ENCODE peak calls at places on chromosome 12, in nine cellular contexts. U is Karpas-422; O is stimulated activated CD4-positive, alpha-beta T cell treated with anti-CD3 and anti-CD28 coated beads, Interleukin-2, amount 100 ng/mL, for 24 hours; K is substantia nigra; I is stimulated activated naive B cell treated with anti-CD40 and anti-IgM and Interleukin-4, amounts not matched to agents 10 μg/mL and 1 μg/mL and 100 μg/mL, for 72 hours; M is fibroblast of the conjunctiva; C is heart left ventricle; A is EH; L is Panc1. G is an unnamed sample.

GRCh38 chr12:84069699-84070098 is 842.9 kb downstream of the SLC6A15 start:
- DNase-seq in U (no peak), O (no peak), K (no peak), I (no peak), M (no peak), C (no peak), A (peak), L (no peak), G (no peak)

GRCh38 chr12:42504049-42504448 is 85.5 kb downstream of the PRICKLE1 start:
- DNase-seq in U (no peak), O (no peak), K (no peak), I (no peak), M (no peak), C (no peak), A (peak), L (no peak), G (no peak)

GRCh38 chr12:62192486-62193250 is 67.5 kb upstream of the USP15 start:
- DNase-seq in U (peak), O (peak), K (no peak), I (peak), M (peak), C (peak), A (peak), L (peak), G (peak)

GRCh38 chr12:7705846-7706245 is 5.4 kb upstream of the DPPA3 start:
- DNase-seq in U (no peak), O (no peak), K (no peak), I (no peak), M (no peak), C (no peak), A (no peak), L (no peak), G (no peak)

GRCh38 chr12:104958946-104959841 is 1.1 kb upstream of the SLC41A2 start:
- DNase-seq in U (no peak), O (no peak), K (no peak), I (no peak), M (peak), C (no peak), A (peak), L (no peak), G (no peak)

GRCh38 chr12:88638388-88638787 is 58.1 kb upstream of the KITLG start:
- DNase-seq in U (no peak), O (no peak), K (no peak), I (no peak), M (no peak), C (no peak), A (no peak), L (no peak), G (no peak)

GRCh38 chr12:62732861-62733427 is 202.0 kb downstream of the PPM1H start:
- DNase-seq in U (no peak), O (no peak), K (no peak), I (no peak), M (no peak), C (no peak), A (peak), L (no peak), G (no peak)

GRCh38 chr12:53365245-53365904 is 14.6 kb upstream of the SP1 start:
- DNase-seq in U (no peak), O (no peak), K (no peak), I (no peak), M (no peak), C (no peak), A (peak), L (no peak), G (no peak)

GRCh38 chr12:28869197-28869596 is 279.9 kb upstream of the FAR2 start:
- DNase-seq in U (no peak), O (no peak), K (no peak), I (no peak), M (no peak), C (no peak), A (peak), L (no peak), G (no peak)

GRCh38 chr12:42552822-42553221 is 36.7 kb downstream of the PRICKLE1 start:
- DNase-seq in U (no peak), O (no peak), K (no peak), I (no peak), M (no peak), C (no peak), A (no peak), L (no peak), G (no peak)

GRCh38 chr12:63867026-63867425 is 22.5 kb downstream of the SRGAP1 start:
- DNase-seq in U (no peak), O (no peak), K (no peak), I (no peak), M (no peak), C (no peak), A (no peak), L (no peak), G (no peak)

GRCh38 chr12:114658002-114658441 is 26.0 kb downstream of the TBX3 start:
- DNase-seq in U (no peak), O (no peak), K (no peak), I (no peak), M (no peak), C (no peak), A (no peak), L (no peak), G (no peak)

GRCh38 chr12:1915082-1915968 is 3.1 kb downstream of the CACNA2D4 start:
- DNase-seq in U (no peak), O (peak), K (no peak), I (peak), M (no peak), C (no peak), A (no peak), L (no peak), G (no peak)

GRCh38 chr12:121390856-121391255 is 9.1 kb upstream of the RNF34 start:
- DNase-seq in U (no peak), O (no peak), K (no peak), I (no peak), M (no peak), C (no peak), A (no peak), L (no peak), G (no peak)

GRCh38 chr12:52865090-52865944 is 16.5 kb upstream of the KRT78 start:
- DNase-seq in U (peak), O (peak), K (no peak), I (no peak), M (no peak), C (peak), A (peak), L (no peak), G (peak)

GRCh38 chr12:51383281-51383905 is 7.8 kb downstream of the GALNT6 start:
- DNase-seq in U (no peak), O (no peak), K (no peak), I (no peak), M (no peak), C (no peak), A (peak), L (no peak), G (no peak)

GRCh38 chr12:26845984-26846383 is 13.0 kb upstream of the ITPR2 start:
- DNase-seq in U (peak), O (no peak), K (no peak), I (no peak), M (peak), C (no peak), A (peak), L (no peak), G (peak)

GRCh38 chr12:56679834-56680575 is 8.1 kb downstream of the PTGES3 start:
- DNase-seq in U (no peak), O (no peak), K (no peak), I (no peak), M (no peak), C (no peak), A (no peak), L (no peak), G (no peak)

GRCh38 chr12:12003609-12004008 is 67.1 kb upstream of the BCL2L14 start:
- DNase-seq in U (peak), O (no peak), K (no peak), I (no peak), M (no peak), C (no peak), A (peak), L (no peak), G (no peak)

GRCh38 chr12:3158851-3159465 is 81.8 kb downstream of the TSPAN9 start:
- DNase-seq in U (no peak), O (no peak), K (no peak), I (no peak), M (no peak), C (peak), A (peak), L (no peak), G (no peak)

GRCh38 chr12:46455648-46456352 is 83.2 kb upstream of the SLC38A2 start:
- DNase-seq in U (peak), O (no peak), K (no peak), I (no peak), M (no peak), C (no peak), A (no peak), L (no peak), G (no peak)

GRCh38 chr12:40963761-40964160 is 224.4 kb upstream of the PDZRN4 start:
- DNase-seq in U (no peak), O (no peak), K (no peak), I (no peak), M (no peak), C (no peak), A (no peak), L (no peak), G (no peak)

GRCh38 chr12:79121486-79121885 is 256.9 kb downstream of the SYT1 start:
- DNase-seq in U (peak), O (no peak), K (no peak), I (no peak), M (no peak), C (no peak), A (no peak), L (no peak), G (peak)

GRCh38 chr12:114917307-114917706 is 233.3 kb upstream of the TBX3 start:
- DNase-seq in U (no peak), O (no peak), K (no peak), I (no peak), M (no peak), C (no peak), A (no peak), L (no peak), G (no peak)

GRCh38 chr12:6631549-6631961 is 4.2 kb downstream of the LPAR5 start:
- DNase-seq in U (peak), O (no peak), K (no peak), I (no peak), M (no peak), C (peak), A (no peak), L (no peak), G (no peak)

GRCh38 chr12:57614178-57614947 is 3.1 kb downstream of the ARHGEF25 start:
- DNase-seq in U (peak), O (no peak), K (no peak), I (peak), M (no peak), C (no peak), A (peak), L (no peak), G (peak)

GRCh38 chr12:132776816-132777568 is 15.4 kb upstream of the ANKLE2 start:
- DNase-seq in U (no peak), O (no peak), K (no peak), I (no peak), M (no peak), C (peak), A (no peak), L (no peak), G (no peak)

GRCh38 chr12:120599672-120600537 is 18.7 kb upstream of the POP5 start:
- DNase-seq in U (peak), O (no peak), K (no peak), I (no peak), M (no peak), C (no peak), A (no peak), L (no peak), G (no peak)

GRCh38 chr12:120264511-120265202 is 873 bp downstream of the PXN start:
- DNase-seq in U (no peak), O (no peak), K (no peak), I (no peak), M (no peak), C (no peak), A (no peak), L (no peak), G (no peak)

GRCh38 chr12:131860472-131861260 is 32.5 kb downstream of the MMP17 start:
- DNase-seq in U (peak), O (no peak), K (no peak), I (no peak), M (peak), C (peak), A (peak), L (peak), G (no peak)

GRCh38 chr12:48237048-48237630 is 34.0 kb upstream of the OR10AD1 start:
- DNase-seq in U (no peak), O (no peak), K (no peak), I (no peak), M (no peak), C (no peak), A (no peak), L (no peak), G (no peak)

GRCh38 chr12:132078190-132078589 is 65.9 kb downstream of the DDX51 start:
- DNase-seq in U (no peak), O (no peak), K (no peak), I (no peak), M (peak), C (no peak), A (peak), L (no peak), G (no peak)

GRCh38 chr12:6332459-6332858 is 9.4 kb downstream of the TNFRSF1A start:
- DNase-seq in U (no peak), O (no peak), K (no peak), I (no peak), M (peak), C (no peak), A (peak), L (no peak), G (no peak)

GRCh38 chr12:49529409-49529808 is 9.4 kb upstream of the KCNH3 start:
- DNase-seq in U (no peak), O (no peak), K (no peak), I (no peak), M (no peak), C (no peak), A (no peak), L (no peak), G (no peak)

GRCh38 chr12:93425736-93426363 is 15.9 kb downstream of the UBE2N start:
- DNase-seq in U (no peak), O (no peak), K (no peak), I (no peak), M (no peak), C (no peak), A (no peak), L (no peak), G (no peak)

GRCh38 chr12:54329756-54330155 is 4.8 kb downstream of the COPZ1 start:
- DNase-seq in U (no peak), O (no peak), K (no peak), I (no peak), M (no peak), C (no peak), A (peak), L (no peak), G (no peak)

G was measured in NAMALWA.